ENCODE peak calls at places on chromosome 22, in five cellular contexts. Z is endothelial cell of umbilical vein, J is spleen, U is prostate gland, M is SK-N-MC. W is an unnamed sample.

GRCh38 chr22:44964722-44965078 is 45.1 kb downstream of the PHF21B start:
- DNase-seq in Z (no peak), U (no peak), M (no peak), J (no peak), W (no peak)

GRCh38 chr22:24695958-24696511 is 78.5 kb downstream of the PIWIL3 start:
- DNase-seq in M (no peak), J (no peak), Z (no peak), U (no peak), W (peak)

GRCh38 chr22:28958611-28959010 is 75.2 kb downstream of the ZNRF3 start:
- DNase-seq in J (no peak), U (no peak), Z (no peak), M (no peak), W (no peak)

GRCh38 chr22:17120711-17121234 is 387 bp downstream of the TMEM121B start:
- DNase-seq in Z (no peak), U (no peak), J (no peak), M (no peak), W (no peak)

GRCh38 chr22:25395468-25395867 is 169.0 kb upstream of the GRK3 start:
- DNase-seq in M (no peak), J (no peak), U (no peak), Z (no peak), W (no peak)

GRCh38 chr22:24225951-24226350 is 18.9 kb downstream of the GGT5 start:
- DNase-seq in J (no peak), Z (no peak), M (no peak), U (no peak), W (no peak)

GRCh38 chr22:37043828-37044538 is 7.6 kb upstream of the KCTD17 start:
- DNase-seq in M (no peak), Z (peak), U (peak), J (peak), W (peak)

GRCh38 chr22:39244073-39244495 is 698 bp downstream of the PDGFB start:
- DNase-seq in Z (no peak), J (no peak), U (peak), M (no peak), W (no peak)

GRCh38 chr22:38201718-38202436 is at the start of gene MAFF:
- DNase-seq in J (peak), Z (peak), M (no peak), U (peak), W (peak)

GRCh38 chr22:38201371-38201717 is 450 bp upstream of the MAFF start:
- DNase-seq in M (no peak), U (no peak), J (no peak), Z (no peak), W (no peak)

GRCh38 chr22:38203855-38204497 is 2.2 kb downstream of the MAFF start:
- DNase-seq in U (no peak), Z (peak), M (no peak), J (no peak), W (no peak)

GRCh38 chr22:38203090-38203810 is 1.5 kb downstream of the MAFF start:
- DNase-seq in J (peak), M (no peak), Z (peak), U (peak), W (peak)

DNA sequence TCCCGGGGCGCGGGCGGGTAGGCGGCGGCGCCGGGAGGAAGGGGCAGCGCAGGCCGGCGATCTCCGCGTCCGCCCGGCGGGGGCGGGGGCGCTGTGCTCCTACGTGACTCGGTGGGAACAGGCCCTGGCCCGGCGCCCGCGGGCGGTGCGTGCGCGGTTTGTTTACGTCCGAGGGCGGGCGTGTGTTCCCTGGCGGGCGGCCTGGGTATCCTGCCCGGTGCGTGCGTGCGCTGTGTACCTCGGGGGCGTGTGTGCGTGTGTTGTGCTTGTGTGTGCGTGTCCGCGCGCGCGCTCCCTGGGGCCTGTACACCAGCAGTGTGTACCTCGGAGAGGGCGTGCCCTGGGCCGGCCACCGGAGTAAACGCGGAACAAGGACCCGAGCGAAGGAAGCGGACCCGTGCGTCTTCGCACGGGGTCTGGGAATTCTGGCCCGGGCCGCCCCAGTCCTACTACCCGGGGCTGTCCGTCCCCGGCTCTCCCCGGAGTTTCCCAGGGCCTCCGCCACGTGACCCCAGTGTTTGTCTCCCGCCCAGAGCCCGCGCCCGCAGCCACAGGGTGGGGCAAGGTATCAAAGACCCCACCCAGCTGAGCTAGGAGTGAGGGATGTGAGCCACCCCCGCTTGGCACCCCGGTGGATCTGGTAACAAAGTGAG is 769 bp downstream of the MAFF start:
- DNase-seq in J (peak), U (peak), M (no peak), Z (peak), W (peak)
- TF ChIP-seq POLR2AphosphoS5 in J (peak), U (peak), M (no peak), Z (peak), W (peak)

GRCh38 chr22:19173047-19174035 is 5.2 kb downstream of the SLC25A1 start:
- DNase-seq in J (peak), M (no peak), U (no peak), Z (no peak), W (no peak)
- TF ChIP-seq POLR2AphosphoS5 in J (no peak), M (no peak), U (no peak), Z (no peak), W (no peak)

GRCh38 chr22:30857791-30858190 is 110.8 kb downstream of the MORC2 start:
- DNase-seq in J (no peak), M (no peak), U (no peak), Z (no peak), W (peak)
- TF ChIP-seq POLR2AphosphoS5 in J (no peak), M (no peak), U (no peak), Z (no peak), W (no peak)

GRCh38 chr22:41531422-41531727 is 12.9 kb downstream of the POLR3H start:
- DNase-seq in M (no peak), J (no peak), U (no peak), Z (no peak), W (no peak)
- TF ChIP-seq POLR2AphosphoS5 in M (no peak), J (no peak), U (no peak), Z (no peak), W (no peak)

DNA sequence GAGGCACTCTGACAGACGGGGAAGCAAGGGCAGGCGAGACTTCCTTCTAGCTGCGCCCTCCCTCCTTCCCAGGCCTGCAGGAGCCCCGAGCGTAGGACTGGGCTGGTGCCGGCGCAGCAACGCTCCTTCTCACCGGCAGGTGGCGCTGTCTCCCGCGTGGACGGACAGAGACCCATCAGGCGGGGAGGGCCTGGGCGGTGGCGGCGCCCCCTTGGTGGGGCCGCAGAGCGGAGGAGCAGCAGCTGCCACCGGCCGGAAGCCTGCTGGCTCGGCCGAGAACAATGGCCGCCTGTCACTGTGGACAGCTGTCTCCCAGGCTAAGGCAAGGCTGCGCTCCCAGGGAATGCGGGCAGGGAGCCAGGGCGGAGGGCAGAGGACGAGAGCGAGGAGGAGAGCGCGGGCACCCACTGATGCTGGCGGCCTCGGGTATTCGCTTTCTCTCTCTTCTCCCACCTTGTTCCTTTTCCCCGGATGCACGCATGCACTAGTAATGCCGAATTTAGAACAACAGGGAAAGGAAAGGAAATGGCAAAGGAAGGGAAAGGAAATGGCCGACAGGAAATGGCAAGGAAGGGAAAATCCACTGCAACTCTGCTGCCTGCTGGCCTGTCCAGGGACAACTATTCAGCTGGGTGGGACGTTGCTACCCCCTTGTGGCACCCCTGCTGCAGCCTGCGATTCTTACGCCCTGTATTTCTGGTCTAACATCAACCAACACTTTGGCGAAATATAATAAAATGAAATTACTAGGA is 14.4 kb downstream of the PPM1F start:
- DNase-seq in U (peak), M (no peak), J (peak), Z (peak), W (peak)
- TF ChIP-seq POLR2AphosphoS5 in U (peak), M (peak), J (peak), Z (peak), W (no peak)

GRCh38 chr22:32660292-32660691 is 141.2 kb upstream of the TIMP3 start:
- DNase-seq in M (no peak), Z (no peak), U (peak), J (no peak), W (peak)
- TF ChIP-seq POLR2AphosphoS5 in M (no peak), Z (no peak), U (no peak), J (no peak), W (no peak)

GRCh38 chr22:41521166-41521565 is 23.1 kb downstream of the POLR3H start:
- DNase-seq in Z (no peak), M (no peak), U (no peak), J (no peak), W (no peak)

GRCh38 chr22:41523464-41524221 is 20.6 kb downstream of the POLR3H start:
- DNase-seq in Z (no peak), U (no peak), M (no peak), J (peak), W (peak)

GRCh38 chr22:41524809-41525449 is 19.3 kb downstream of the POLR3H start:
- DNase-seq in U (no peak), M (no peak), J (peak), Z (no peak), W (peak)

GRCh38 chr22:41524283-41524682 is 20.0 kb downstream of the POLR3H start:
- DNase-seq in J (no peak), M (no peak), U (peak), Z (peak), W (peak)

GRCh38 chr22:41522813-41523212 is 21.5 kb downstream of the POLR3H start:
- DNase-seq in M (no peak), Z (no peak), U (no peak), J (no peak), W (no peak)
- TF ChIP-seq POLR2AphosphoS5 in M (no peak), Z (no peak), U (no peak), J (peak), W (no peak)